ENCODE peak calls at places on chromosomes 1 and 21, in six cellular contexts. Y is MCF 10A, J is IMR-90, K is BJ, D is left ventricle myocardium inferior, T is astrocyte. U is an unnamed sample.

GRCh38 chr1:45557422-45557944 is 6.9 kb downstream of the AKR1A1 start:
- DNase-seq in T (no peak), J (no peak), Y (peak), D (no peak), K (no peak), U (peak)

GRCh38 chr1:178684542-178685000 is 40.5 kb upstream of the RALGPS2 start:
- DNase-seq in Y (peak), T (peak), K (peak), D (no peak), J (peak), U (peak)

GRCh38 chr1:168467452-168467851 is 76.3 kb downstream of the XCL2 start:
- DNase-seq in J (no peak), T (peak), D (no peak), K (no peak), Y (no peak), U (no peak)

GRCh38 chr1:106995970-106996369 is 60.5 kb upstream of the PRMT6 start:
- DNase-seq in T (no peak), J (no peak), Y (no peak), K (no peak), D (no peak), U (no peak)

GRCh38 chr1:64111787-64112186 is 91.6 kb upstream of the UBE2U start:
- DNase-seq in J (no peak), Y (no peak), K (no peak), T (no peak), D (no peak), U (peak)

GRCh38 chr1:26889580-26890466 is at the start of gene GPN2:
- DNase-seq in Y (peak), J (peak), T (peak), D (peak), K (peak), U (peak)

GRCh38 chr1:216051071-216051470 is 372.2 kb downstream of the USH2A start:
- DNase-seq in K (no peak), Y (no peak), T (no peak), J (no peak), D (no peak), U (no peak)

GRCh38 chr1:37237948-37238347 is 203.6 kb upstream of the GRIK3 start:
- DNase-seq in T (no peak), Y (no peak), D (no peak), K (no peak), J (no peak), U (no peak)

GRCh38 chr1:119285482-119285881 is 83.1 kb upstream of the HAO2 start:
- DNase-seq in J (peak), Y (peak), D (no peak), T (peak), K (peak), U (peak)

GRCh38 chr1:245156736-245157505 is 2.1 kb downstream of the KIF26B start:
- DNase-seq in J (peak), Y (no peak), T (peak), K (no peak), D (no peak), U (peak)

GRCh38 chr1:43653339-43653738 is 3.4 kb downstream of the KDM4A start:
- DNase-seq in T (peak), D (no peak), Y (peak), K (no peak), J (peak), U (no peak)
- TF ChIP-seq CTCF in T (peak), D (no peak), Y (peak), K (peak), J (peak), U (peak)

DNA sequence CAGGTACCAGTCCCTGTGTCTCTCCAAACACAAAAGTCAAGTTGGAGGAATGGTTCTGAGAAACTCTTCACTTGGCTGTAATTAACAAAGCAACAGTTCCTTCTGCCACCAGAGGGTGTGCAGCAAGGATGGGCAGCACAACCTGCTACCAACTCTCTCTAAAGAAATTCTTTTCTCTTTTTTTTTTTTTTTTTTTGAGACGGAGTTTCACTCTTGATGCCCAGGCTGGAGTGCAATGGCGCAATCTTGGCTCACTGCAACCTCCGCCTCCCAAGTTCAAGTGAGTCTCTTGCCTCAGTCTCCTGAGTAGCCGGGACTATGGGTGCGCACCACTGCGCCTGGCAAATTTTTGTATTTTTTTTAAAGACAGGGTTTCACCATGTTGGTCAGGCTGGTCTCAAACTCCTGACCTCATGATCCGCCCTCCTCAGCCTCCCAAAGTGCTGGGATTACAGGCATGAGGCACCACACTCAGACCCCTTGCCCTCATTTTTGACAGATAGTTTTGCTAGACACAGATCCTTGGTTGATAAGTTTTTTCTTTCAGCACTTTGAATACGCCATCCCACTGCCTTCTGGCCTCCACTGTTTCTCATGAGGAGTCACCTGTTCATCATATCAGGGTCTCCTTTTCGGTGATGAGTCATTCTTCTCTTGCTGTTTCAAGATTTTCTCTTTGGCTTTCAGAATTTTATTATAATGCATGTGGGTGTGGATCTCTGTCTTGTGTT is 12.1 kb upstream of the DEGS1 start:
- DNase-seq in K (no peak), T (no peak), D (no peak), J (no peak), Y (peak), U (peak)
- TF ChIP-seq CTCF in K (peak), T (peak), D (peak), J (peak), Y (peak), U (peak)

GRCh38 chr1:85030536-85030935 is 17.8 kb downstream of the MCOLN3 start:
- DNase-seq in D (no peak), Y (no peak), K (no peak), J (no peak), T (no peak), U (no peak)

GRCh38 chr1:85024736-85025135 is 23.6 kb downstream of the MCOLN3 start:
- DNase-seq in K (no peak), T (no peak), D (no peak), J (no peak), Y (no peak), U (no peak)

GRCh38 chr1:85025940-85026339 is 22.4 kb downstream of the MCOLN3 start:
- DNase-seq in J (no peak), T (no peak), D (no peak), Y (no peak), K (no peak), U (no peak)

GRCh38 chr1:85022700-85023099 is 25.6 kb downstream of the MCOLN3 start:
- DNase-seq in K (no peak), D (no peak), T (no peak), J (no peak), Y (no peak), U (no peak)

DNA sequence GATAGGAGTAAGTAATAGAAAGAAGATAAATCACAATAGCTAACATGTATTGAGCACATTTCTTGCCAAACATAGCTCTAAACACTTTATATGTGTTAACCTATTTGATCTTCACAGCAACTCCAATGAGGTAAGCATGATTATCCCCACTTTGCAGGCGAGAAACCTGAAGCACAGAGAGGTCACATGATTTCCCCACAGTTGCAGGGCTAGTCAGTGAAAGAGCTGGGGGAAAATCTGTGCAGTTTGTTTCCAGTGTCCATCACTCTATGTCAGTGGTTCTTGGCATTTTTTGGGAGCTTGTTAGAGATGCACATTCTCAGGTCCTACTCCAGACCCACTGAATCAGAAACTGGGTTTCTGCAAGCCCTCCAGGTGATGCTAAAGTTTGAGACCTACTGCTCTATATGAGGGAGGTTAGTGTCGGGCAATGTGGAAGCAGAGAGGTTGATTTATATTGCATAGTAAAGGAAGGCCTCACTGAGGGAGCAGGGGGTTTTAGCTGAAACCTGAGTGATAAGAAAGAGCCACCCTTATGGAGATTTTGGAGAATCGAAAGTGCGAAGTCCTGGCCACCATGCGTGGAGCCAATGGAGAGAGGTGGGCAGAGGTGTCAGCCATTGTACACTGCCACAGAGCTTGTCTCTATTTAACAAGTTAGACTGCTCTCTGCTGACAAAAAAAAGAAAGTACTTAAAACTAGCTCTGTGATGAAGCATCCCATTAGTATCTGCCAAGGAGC is 20.9 kb downstream of the MCOLN3 start:
- DNase-seq in Y (peak), T (no peak), D (no peak), J (peak), K (no peak), U (peak)
- TF ChIP-seq CTCF in Y (no peak), T (no peak), D (no peak), J (peak), K (peak), U (no peak)

DNA sequence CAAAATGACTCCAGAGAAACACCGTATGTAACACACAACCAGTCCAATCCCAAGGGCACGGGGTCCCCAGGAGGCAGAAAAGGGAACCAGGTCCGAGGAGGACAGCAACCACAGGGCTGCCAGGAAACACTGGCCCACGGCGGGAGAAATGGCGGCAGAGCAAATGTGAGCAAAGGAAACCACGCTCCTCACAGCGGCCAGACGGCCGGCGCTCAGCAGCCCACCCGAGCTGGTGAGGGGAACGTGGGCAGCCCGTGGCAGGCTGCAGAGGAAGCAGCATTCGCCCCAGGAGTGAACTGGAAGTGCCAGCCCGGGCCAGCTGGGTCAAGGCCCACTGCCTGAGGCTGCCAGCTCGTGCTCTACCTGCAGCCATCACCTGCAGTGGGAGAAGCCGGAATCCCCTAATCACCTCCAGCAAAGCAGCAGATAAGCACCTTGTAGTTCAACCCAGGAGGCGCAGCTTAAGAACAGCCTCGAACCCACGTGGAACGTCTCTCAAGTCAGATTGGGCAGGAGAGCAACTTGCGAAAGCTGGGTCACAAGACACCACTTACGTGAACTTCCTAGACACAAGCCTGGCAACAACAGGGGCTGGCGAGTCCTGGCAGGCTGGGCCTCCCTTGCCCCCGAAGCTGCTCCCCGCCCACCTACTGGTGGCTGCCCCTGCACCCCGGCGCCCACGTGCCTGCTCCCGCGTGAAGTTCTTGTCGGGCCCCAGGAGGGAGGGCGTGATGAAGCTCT is 6.7 kb downstream of the SLC19A1 start:
- DNase-seq in J (no peak), D (peak), T (no peak), K (no peak), Y (no peak), U (no peak)
- TF ChIP-seq CTCF in J (no peak), D (no peak), T (no peak), K (no peak), Y (no peak), U (no peak)

U was measured in bronchial epithelial cell.